ENCODE peak calls at places on chromosomes 3 and 15, in seven cellular contexts. One of them, this sample, is unnamed.
A peak's percentile ranks its signal among the peaks of the same experiment; 100 is the strongest.

GRCh38 chr3:182565916-182566524 is 227.3 kb upstream of the ATP11B start:
- DNase-seq in fibroblast of lung: peak; percentile 21
- DNase-seq in sigmoid colon: no peak
- DNase-seq in heart left ventricle: no peak
- DNase-seq in MM.1S: no peak
- DNase-seq in A549: no peak
- DNase-seq in upper lobe of left lung: no peak
- DNase-seq in this sample: no peak

GRCh38 chr3:10335190-10335738 is 14.4 kb upstream of the SEC13 start:
- DNase-seq in fibroblast of lung: no peak
- DNase-seq in sigmoid colon: no peak
- DNase-seq in heart left ventricle: no peak
- DNase-seq in MM.1S: no peak
- DNase-seq in A549: no peak
- DNase-seq in upper lobe of left lung: no peak
- DNase-seq in this sample: no peak

GRCh38 chr15:65916664-65917406 is 47.5 kb downstream of the RAB11A start:
- DNase-seq in fibroblast of lung: peak; percentile 65
- DNase-seq in sigmoid colon: no peak
- DNase-seq in heart left ventricle: peak; percentile 43
- DNase-seq in MM.1S: no peak
- DNase-seq in A549: peak; percentile 76
- DNase-seq in upper lobe of left lung: peak; percentile 57
- DNase-seq in this sample: peak; percentile 61

GRCh38 chr3:28150465-28151206 is 90.8 kb upstream of the CMC1 start:
- DNase-seq in fibroblast of lung: no peak
- DNase-seq in sigmoid colon: no peak
- DNase-seq in heart left ventricle: peak; percentile 9
- DNase-seq in MM.1S: no peak
- DNase-seq in A549: no peak
- DNase-seq in upper lobe of left lung: no peak
- DNase-seq in this sample: no peak

GRCh38 chr3:25045291-25045690 is 382.8 kb upstream of the RARB start:
- DNase-seq in fibroblast of lung: peak; percentile 20
- DNase-seq in sigmoid colon: no peak
- DNase-seq in heart left ventricle: peak; percentile 39
- DNase-seq in MM.1S: no peak
- DNase-seq in A549: no peak
- DNase-seq in upper lobe of left lung: no peak
- DNase-seq in this sample: no peak

GRCh38 chr3:195162033-195162669 is 108.8 kb downstream of the XXYLT1 start:
- DNase-seq in fibroblast of lung: no peak
- DNase-seq in sigmoid colon: no peak
- DNase-seq in heart left ventricle: no peak
- DNase-seq in MM.1S: peak; percentile 59
- DNase-seq in A549: no peak
- DNase-seq in upper lobe of left lung: peak; percentile 50
- DNase-seq in this sample: no peak

GRCh38 chr15:63287109-63287508 is 9.7 kb downstream of the APH1B start:
- DNase-seq in fibroblast of lung: peak; percentile 24
- DNase-seq in sigmoid colon: no peak
- DNase-seq in heart left ventricle: no peak
- DNase-seq in MM.1S: no peak
- DNase-seq in A549: no peak
- DNase-seq in upper lobe of left lung: no peak
- DNase-seq in this sample: no peak

GRCh38 chr3:113946831-113947230 is 982 bp upstream of the ZDHHC23 start:
- DNase-seq in fibroblast of lung: no peak
- DNase-seq in sigmoid colon: no peak
- DNase-seq in heart left ventricle: no peak
- DNase-seq in MM.1S: no peak
- DNase-seq in A549: no peak
- DNase-seq in upper lobe of left lung: no peak
- DNase-seq in this sample: no peak

GRCh38 chr3:159025733-159026132 is 223.9 kb downstream of the MFSD1 start:
- DNase-seq in fibroblast of lung: no peak
- DNase-seq in sigmoid colon: no peak
- DNase-seq in heart left ventricle: no peak
- DNase-seq in MM.1S: no peak
- DNase-seq in A549: no peak
- DNase-seq in upper lobe of left lung: no peak
- DNase-seq in this sample: no peak

GRCh38 chr15:90418627-90419026 is 30.6 kb downstream of the IQGAP1 start:
- DNase-seq in fibroblast of lung: no peak
- DNase-seq in sigmoid colon: no peak
- DNase-seq in heart left ventricle: no peak
- DNase-seq in MM.1S: no peak
- DNase-seq in A549: no peak
- DNase-seq in upper lobe of left lung: no peak
- DNase-seq in this sample: no peak

GRCh38 chr3:90091557-90091956 is 984.1 kb downstream of the EPHA3 start:
- DNase-seq in fibroblast of lung: peak; percentile 35
- DNase-seq in sigmoid colon: peak; percentile 72
- DNase-seq in heart left ventricle: peak; percentile 19
- DNase-seq in MM.1S: peak; percentile 47
- DNase-seq in A549: peak; percentile 26
- DNase-seq in upper lobe of left lung: no peak
- DNase-seq in this sample: no peak

GRCh38 chr3:58824285-58824684 is 157.7 kb upstream of the FAM3D start:
- DNase-seq in fibroblast of lung: peak; percentile 45
- DNase-seq in sigmoid colon: no peak
- DNase-seq in heart left ventricle: peak; percentile 8
- DNase-seq in MM.1S: no peak
- DNase-seq in A549: peak; percentile 46
- DNase-seq in upper lobe of left lung: peak; percentile 26
- DNase-seq in this sample: no peak

DNA sequence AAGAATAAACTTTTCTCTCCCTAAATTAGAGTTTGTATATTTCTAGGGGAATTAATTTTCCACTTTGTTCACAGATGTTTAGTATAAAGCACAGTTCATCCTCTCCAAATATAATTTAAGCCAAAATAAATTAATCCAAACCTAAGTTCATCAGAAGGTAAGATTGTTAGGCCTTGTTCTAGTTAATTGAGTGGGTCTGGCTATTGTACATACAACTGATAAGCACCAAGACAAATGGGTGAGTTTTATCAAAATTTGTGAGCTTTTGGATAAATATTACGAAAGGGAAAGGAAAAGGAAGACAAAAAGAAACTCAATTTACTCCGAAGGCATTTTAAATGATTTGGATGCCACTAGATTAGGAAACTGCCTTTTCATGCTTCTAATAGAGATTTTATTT is 304.1 kb downstream of the ZNF385D start:
- DNase-seq in fibroblast of lung: peak; percentile 16
- DNase-seq in sigmoid colon: no peak
- DNase-seq in heart left ventricle: no peak
- DNase-seq in MM.1S: no peak
- DNase-seq in A549: no peak
- DNase-seq in upper lobe of left lung: no peak
- DNase-seq in this sample: no peak
- H3K9me3 ChIP-seq in fibroblast of lung: no peaks in the 10 kb centered on the region
- H3K9me3 ChIP-seq in sigmoid colon: no peaks in the 10 kb centered on the region
- H3K9me3 ChIP-seq in heart left ventricle: no peaks in the 10 kb centered on the region
- H3K9me3 ChIP-seq in MM.1S: no peaks in the 10 kb centered on the region
- H3K9me3 ChIP-seq in A549: no peaks in the 10 kb centered on the region
- H3K9me3 ChIP-seq in upper lobe of left lung: no peaks in the 10 kb centered on the region
- H3K9me3 ChIP-seq in this sample: no peaks in the 10 kb centered on the region

GRCh38 chr15:40105517-40106202 is 3.0 kb downstream of the BMF start:
- DNase-seq in fibroblast of lung: no peak
- DNase-seq in sigmoid colon: no peak
- DNase-seq in heart left ventricle: no peak
- DNase-seq in MM.1S: peak; percentile 55
- DNase-seq in A549: no peak
- DNase-seq in upper lobe of left lung: no peak
- DNase-seq in this sample: no peak

GRCh38 chr15:40103124-40103858 is 5.4 kb downstream of the BMF start:
- DNase-seq in fibroblast of lung: peak; percentile 78
- DNase-seq in sigmoid colon: peak; percentile 96
- DNase-seq in heart left ventricle: peak; percentile 80
- DNase-seq in MM.1S: no peak
- DNase-seq in A549: no peak
- DNase-seq in upper lobe of left lung: peak; percentile 89
- DNase-seq in this sample: no peak

GRCh38 chr15:40103864-40104271 is 4.8 kb downstream of the BMF start:
- DNase-seq in fibroblast of lung: peak; percentile 47
- DNase-seq in sigmoid colon: no peak
- DNase-seq in heart left ventricle: no peak
- DNase-seq in MM.1S: no peak
- DNase-seq in A549: no peak
- DNase-seq in upper lobe of left lung: no peak
- DNase-seq in this sample: no peak

GRCh38 chr15:40104865-40105516 is 3.7 kb downstream of the BMF start:
- DNase-seq in fibroblast of lung: peak; percentile 69
- DNase-seq in sigmoid colon: peak; percentile 96
- DNase-seq in heart left ventricle: peak; percentile 91
- DNase-seq in MM.1S: peak; percentile 76
- DNase-seq in A549: peak; percentile 78
- DNase-seq in upper lobe of left lung: peak; percentile 93
- DNase-seq in this sample: peak; percentile 70

DNA sequence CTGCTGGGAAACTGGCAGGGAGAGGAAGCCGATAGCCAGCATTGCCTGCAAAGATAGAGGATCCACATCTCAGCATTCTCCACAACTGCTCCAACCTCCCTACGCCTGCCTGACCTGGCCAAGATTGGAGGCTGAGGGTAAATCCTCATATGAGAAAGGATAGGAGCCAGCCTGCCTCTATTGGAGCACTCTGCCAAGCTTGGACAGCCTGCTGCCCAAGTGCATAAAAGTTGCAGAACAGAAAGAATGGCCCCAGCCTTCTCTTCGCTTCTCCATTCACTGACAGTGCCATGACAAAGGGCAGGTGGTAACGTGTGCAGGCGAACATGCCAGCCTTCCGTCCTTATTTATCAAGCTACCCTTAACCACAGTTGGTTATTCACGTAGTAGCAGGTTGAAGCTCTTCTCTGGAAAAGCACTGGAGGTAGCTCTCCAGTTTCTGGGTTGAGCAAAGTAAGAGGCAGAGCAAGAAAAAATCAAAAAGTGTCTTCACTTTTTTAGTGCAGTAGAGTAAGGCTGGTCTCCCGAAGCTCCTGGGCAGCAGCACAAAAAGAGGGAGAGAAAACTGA is 4.3 kb downstream of the BMF start:
- DNase-seq in fibroblast of lung: no peak
- DNase-seq in sigmoid colon: no peak
- DNase-seq in heart left ventricle: no peak
- DNase-seq in MM.1S: no peak
- DNase-seq in A549: no peak
- DNase-seq in upper lobe of left lung: no peak
- DNase-seq in this sample: no peak
- H3K4me3 ChIP-seq in fibroblast of lung: no peak overlapping the region
- H3K4me3 ChIP-seq in sigmoid colon: no peak overlapping the region
- H3K4me3 ChIP-seq in heart left ventricle: peak overlapping the region; percentile 8
- H3K4me3 ChIP-seq in MM.1S: peak overlapping the region; percentile 76
- H3K4me3 ChIP-seq in A549: no peak overlapping the region
- H3K4me3 ChIP-seq in upper lobe of left lung: peak overlapping the region; percentile 11
- H3K4me3 ChIP-seq in this sample: no peak overlapping the region

GRCh38 chr15:52787549-52788098 is 2.5 kb downstream of the ONECUT1 start:
- DNase-seq in fibroblast of lung: no peak
- DNase-seq in sigmoid colon: no peak
- DNase-seq in heart left ventricle: no peak
- DNase-seq in MM.1S: no peak
- DNase-seq in A549: no peak
- DNase-seq in upper lobe of left lung: no peak
- DNase-seq in this sample: no peak

GRCh38 chr15:52786436-52787122 is 3.6 kb downstream of the ONECUT1 start:
- DNase-seq in fibroblast of lung: no peak
- DNase-seq in sigmoid colon: no peak
- DNase-seq in heart left ventricle: no peak
- DNase-seq in MM.1S: no peak
- DNase-seq in A549: no peak
- DNase-seq in upper lobe of left lung: no peak
- DNase-seq in this sample: no peak

GRCh38 chr15:52788099-52788986 is 1.8 kb downstream of the ONECUT1 start:
- DNase-seq in fibroblast of lung: no peak
- DNase-seq in sigmoid colon: no peak
- DNase-seq in heart left ventricle: no peak
- DNase-seq in MM.1S: no peak
- DNase-seq in A549: peak; percentile 28
- DNase-seq in upper lobe of left lung: no peak
- DNase-seq in this sample: no peak

GRCh38 chr15:52785672-52786406 is 4.3 kb downstream of the ONECUT1 start:
- DNase-seq in fibroblast of lung: no peak
- DNase-seq in sigmoid colon: no peak
- DNase-seq in heart left ventricle: no peak
- DNase-seq in MM.1S: no peak
- DNase-seq in A549: no peak
- DNase-seq in upper lobe of left lung: no peak
- DNase-seq in this sample: no peak

DNA sequence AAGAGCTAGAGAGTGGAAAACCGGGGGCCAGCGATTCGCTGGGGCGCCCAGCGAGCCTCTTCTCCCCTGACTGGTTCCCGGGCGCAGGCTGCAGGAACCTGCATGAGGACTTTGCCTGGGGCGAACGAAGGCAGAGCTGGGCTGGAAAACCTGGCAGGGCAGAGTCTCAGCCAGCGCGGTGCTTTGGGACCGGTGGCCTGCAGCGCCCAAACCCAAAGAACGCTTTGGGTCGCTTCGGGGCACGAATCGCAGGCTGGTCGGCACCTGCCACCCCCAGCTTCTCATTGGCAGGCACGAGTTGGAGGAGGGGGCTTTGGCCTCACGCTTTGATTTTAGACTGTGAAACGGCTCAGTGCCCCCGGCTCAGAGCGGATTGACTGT is 3.0 kb downstream of the ONECUT1 start:
- DNase-seq in fibroblast of lung: no peak
- DNase-seq in sigmoid colon: no peak
- DNase-seq in heart left ventricle: no peak
- DNase-seq in MM.1S: no peak
- DNase-seq in A549: no peak
- DNase-seq in upper lobe of left lung: no peak
- DNase-seq in this sample: no peak
- H3K4me1 ChIP-seq in fibroblast of lung: no peaks in the 10 kb centered on the region
- H3K4me1 ChIP-seq in sigmoid colon: peaks cover 76% of the 10 kb centered on the region
- H3K4me1 ChIP-seq in heart left ventricle: peaks cover 37% of the 10 kb centered on the region
- H3K4me1 ChIP-seq in MM.1S: no peaks in the 10 kb centered on the region
- H3K4me1 ChIP-seq in A549: peaks cover 10% of the 10 kb centered on the region
- H3K4me1 ChIP-seq in upper lobe of left lung: peaks cover 39% of the 10 kb centered on the region
- H3K4me1 ChIP-seq in this sample: peaks cover 40% of the 10 kb centered on the region

GRCh38 chr15:22251422-22251821 is 171.1 kb downstream of the OR4M2 start:
- DNase-seq in fibroblast of lung: no peak
- DNase-seq in sigmoid colon: no peak
- DNase-seq in heart left ventricle: no peak
- DNase-seq in MM.1S: no peak
- DNase-seq in A549: no peak
- DNase-seq in upper lobe of left lung: no peak
- DNase-seq in this sample: no peak

GRCh38 chr15:22257047-22257667 is 176.8 kb downstream of the OR4M2 start:
- DNase-seq in fibroblast of lung: no peak
- DNase-seq in sigmoid colon: no peak
- DNase-seq in heart left ventricle: no peak
- DNase-seq in MM.1S: peak; percentile 53
- DNase-seq in A549: peak; percentile 92
- DNase-seq in upper lobe of left lung: no peak
- DNase-seq in this sample: no peak

GRCh38 chr15:22258402-22259150 is 178.2 kb downstream of the OR4M2 start:
- DNase-seq in fibroblast of lung: no peak
- DNase-seq in sigmoid colon: no peak
- DNase-seq in heart left ventricle: no peak
- DNase-seq in MM.1S: no peak
- DNase-seq in A549: peak; percentile 49
- DNase-seq in upper lobe of left lung: no peak
- DNase-seq in this sample: no peak

GRCh38 chr15:22257668-22258401 is 177.5 kb downstream of the OR4M2 start:
- DNase-seq in fibroblast of lung: no peak
- DNase-seq in sigmoid colon: no peak
- DNase-seq in heart left ventricle: no peak
- DNase-seq in MM.1S: peak; percentile 49
- DNase-seq in A549: no peak
- DNase-seq in upper lobe of left lung: no peak
- DNase-seq in this sample: no peak

GRCh38 chr15:22253676-22254408 is 173.5 kb downstream of the OR4M2 start:
- DNase-seq in fibroblast of lung: no peak
- DNase-seq in sigmoid colon: no peak
- DNase-seq in heart left ventricle: no peak
- DNase-seq in MM.1S: peak; percentile 90
- DNase-seq in A549: no peak
- DNase-seq in upper lobe of left lung: no peak
- DNase-seq in this sample: peak; percentile 38
- H3K9me3 ChIP-seq in fibroblast of lung: peaks cover 7% of the 10 kb centered on the region
- H3K9me3 ChIP-seq in sigmoid colon: no peaks in the 10 kb centered on the region
- H3K9me3 ChIP-seq in heart left ventricle: no peaks in the 10 kb centered on the region
- H3K9me3 ChIP-seq in MM.1S: no peaks in the 10 kb centered on the region
- H3K9me3 ChIP-seq in A549: peaks cover 19% of the 10 kb centered on the region
- H3K9me3 ChIP-seq in upper lobe of left lung: peaks cover 13% of the 10 kb centered on the region
- H3K9me3 ChIP-seq in this sample: no peaks in the 10 kb centered on the region

This sample was measured in CD4-positive, alpha-beta memory T cell.